ENCODE peak calls at places on chromosomes 12 and 14, in seven cellular contexts. O is BJ; S is tibial artery; Z is GDM1; J is HEK293T; F is stimulated activated CD4-positive, alpha-beta T cell treated with anti-CD3 and anti-CD28 coated beads, Interleukin-2, amount 100 ng/mL, for 24 hours; W is ascending aorta. X is an unnamed sample.

GRCh38 chr12:25752910-25753309 is 199.8 kb upstream of the LMNTD1 start:
- DNase-seq in O (no peak), S (no peak), Z (no peak), J (no peak), F (no peak), W (no peak), X (no peak)

GRCh38 chr12:114403690-114404450 is 2.1 kb downstream of the TBX5 start:
- DNase-seq in O (no peak), S (no peak), Z (no peak), J (no peak), F (no peak), W (no peak), X (no peak)

GRCh38 chr12:42234970-42235369 is 3.1 kb downstream of the YAF2 start:
- DNase-seq in O (no peak), S (no peak), Z (no peak), J (no peak), F (no peak), W (no peak), X (no peak)

GRCh38 chr12:124294686-124295315 is at the start of gene RFLNA:
- DNase-seq in O (no peak), S (no peak), Z (no peak), J (no peak), F (no peak), W (no peak), X (no peak)

GRCh38 chr12:2243275-2243674 is 190.5 kb downstream of the CACNA1C start:
- DNase-seq in O (no peak), S (no peak), Z (no peak), J (no peak), F (no peak), W (no peak), X (no peak)

GRCh38 chr12:49279706-49280159 is 14.9 kb downstream of the TUBA1C start:
- DNase-seq in O (no peak), S (no peak), Z (no peak), J (no peak), F (no peak), W (no peak), X (peak; percentile 76)

GRCh38 chr12:12563529-12563928 is 866 bp upstream of the DUSP16 start:
- DNase-seq in O (no peak), S (no peak), Z (no peak), J (no peak), F (no peak), W (no peak), X (no peak)

GRCh38 chr12:128521981-128522380 is 255.0 kb downstream of the TMEM132C start:
- DNase-seq in O (no peak), S (no peak), Z (no peak), J (no peak), F (no peak), W (no peak), X (no peak)

GRCh38 chr14:100221419-100222218 is 17.3 kb upstream of the YY1 start:
- DNase-seq in O (no peak), S (peak; percentile 54), Z (peak; percentile 57), J (peak; percentile 54), F (peak; percentile 70), W (peak; percentile 77), X (peak; percentile 93)

GRCh38 chr14:92469515-92469914 is 44.1 kb upstream of the RIN3 start:
- DNase-seq in O (no peak), S (no peak), Z (no peak), J (no peak), F (no peak), W (no peak), X (no peak)

GRCh38 chr14:93951798-93952540 is 24.4 kb downstream of the ASB2 start:
- DNase-seq in O (no peak), S (no peak), Z (no peak), J (no peak), F (no peak), W (no peak), X (no peak)

GRCh38 chr12:105843989-105844768 is 294.6 kb downstream of the NUAK1 start:
- DNase-seq in O (peak; percentile 52), S (no peak), Z (no peak), J (no peak), F (no peak), W (no peak), X (no peak)

GRCh38 chr12:164207-164606 is 49.8 kb downstream of the SLC6A12 start:
- DNase-seq in O (no peak), S (no peak), Z (no peak), J (no peak), F (no peak), W (no peak), X (no peak)

GRCh38 chr12:104340917-104341611 is 37.5 kb downstream of the EID3 start:
- DNase-seq in O (no peak), S (no peak), Z (no peak), J (no peak), F (no peak), W (no peak), X (no peak)

GRCh38 chr14:103142031-103142430 is 18.8 kb downstream of the TNFAIP2 start:
- DNase-seq in O (no peak), S (no peak), Z (no peak), J (no peak), F (no peak), W (no peak), X (no peak)

GRCh38 chr12:915090-915489 is 34.4 kb downstream of the RAD52 start:
- DNase-seq in O (no peak), S (no peak), Z (no peak), J (no peak), F (no peak), W (no peak), X (no peak)

GRCh38 chr14:78758333-78758732 is 588.2 kb downstream of the NRXN3 start:
- DNase-seq in O (no peak), S (no peak), Z (no peak), J (peak; percentile 46), F (no peak), W (no peak), X (no peak)

GRCh38 chr14:24631749-24632335 is 2.1 kb downstream of the GZMB start:
- DNase-seq in O (no peak), S (no peak), Z (no peak), J (no peak), F (no peak), W (no peak), X (no peak)

GRCh38 chr12:24198936-24199644 is 249.6 kb upstream of the SOX5 start:
- DNase-seq in O (no peak), S (no peak), Z (no peak), J (no peak), F (no peak), W (no peak), X (no peak)

GRCh38 chr12:125284945-125285344 is 219.7 kb downstream of the AACS start:
- DNase-seq in O (no peak), S (no peak), Z (no peak), J (no peak), F (no peak), W (no peak), X (no peak)

GRCh38 chr12:16453319-16453718 is 105.9 kb downstream of the MGST1 start:
- DNase-seq in O (no peak), S (no peak), Z (no peak), J (no peak), F (no peak), W (no peak), X (no peak)

GRCh38 chr12:113512568-113512967 is 40.9 kb upstream of the LHX5 start:
- DNase-seq in O (no peak), S (no peak), Z (no peak), J (no peak), F (no peak), W (no peak), X (no peak)

GRCh38 chr12:104436790-104437189 is 20.0 kb upstream of the CHST11 start:
- DNase-seq in O (no peak), S (no peak), Z (no peak), J (no peak), F (no peak), W (no peak), X (no peak)

GRCh38 chr14:72559227-72559626 is 334.7 kb downstream of the DPF3 start:
- DNase-seq in O (no peak), S (no peak), Z (no peak), J (no peak), F (no peak), W (no peak), X (no peak)

GRCh38 chr14:49449749-49450148 is 136.4 kb downstream of the RPS29 start:
- DNase-seq in O (no peak), S (no peak), Z (no peak), J (no peak), F (no peak), W (no peak), X (no peak)

GRCh38 chr14:92040431-92041040 is 677 bp upstream of the TRIP11 start:
- DNase-seq in O (no peak), S (no peak), Z (peak; percentile 38), J (peak; percentile 34), F (no peak), W (no peak), X (peak; percentile 56)

GRCh38 chr12:47082963-47083621 is 3.3 kb upstream of the AMIGO2 start:
- DNase-seq in O (peak; percentile 91), S (no peak), Z (no peak), J (no peak), F (no peak), W (no peak), X (no peak)

GRCh38 chr12:124913474-124914391 is 717 bp downstream of the UBC start:
- DNase-seq in O (no peak), S (peak; percentile 84), Z (no peak), J (peak; percentile 55), F (peak; percentile 95), W (peak; percentile 91), X (peak; percentile 82)

GRCh38 chr14:49621114-49621881 is 699 bp downstream of the MGAT2 start:
- DNase-seq in O (no peak), S (peak; percentile 72), Z (peak; percentile 76), J (peak; percentile 40), F (peak; percentile 64), W (peak; percentile 85), X (peak; percentile 67)

GRCh38 chr12:8077207-8077606 is 4.9 kb upstream of the NECAP1 start:
- DNase-seq in O (no peak), S (no peak), Z (no peak), J (no peak), F (no peak), W (no peak), X (no peak)

GRCh38 chr12:71786840-71787239 is 32.2 kb downstream of the RAB21 start:
- DNase-seq in O (no peak), S (no peak), Z (no peak), J (no peak), F (no peak), W (no peak), X (no peak)

GRCh38 chr14:94707494-94707893 is 62.4 kb downstream of the GSC start:
- DNase-seq in O (no peak), S (no peak), Z (no peak), J (peak; percentile 35), F (no peak), W (no peak), X (no peak)